ENCODE peak calls at places on chromosomes 6 and 20, in seven cellular contexts. A, J, C, B, T, V and U are unnamed samples.

GRCh38 chr20:62359491-62360121 is 7.5 kb downstream of the LAMA5 start:
- DNase-seq in B (no peak), V (no peak), T (no peak), J (no peak), A (peak), C (no peak), U (peak)

GRCh38 chr20:56447227-56447626 is 21.2 kb upstream of the RTF2 start:
- DNase-seq in B (no peak), J (no peak), T (no peak), V (no peak), C (no peak), A (no peak), U (no peak)

GRCh38 chr20:23061713-23062561 is 12.5 kb upstream of the THBD start:
- DNase-seq in C (no peak), T (no peak), B (peak), A (no peak), V (peak), J (no peak), U (peak)

GRCh38 chr6:47247227-47247797 is 62.4 kb downstream of the TNFRSF21 start:
- DNase-seq in B (no peak), V (no peak), T (no peak), C (no peak), A (no peak), J (no peak), U (no peak)

GRCh38 chr6:136439514-136440186 is 110.6 kb downstream of the MAP7 start:
- DNase-seq in B (no peak), V (no peak), T (no peak), A (no peak), C (no peak), J (no peak), U (no peak)

GRCh38 chr20:33516882-33517281 is 27.0 kb downstream of the CBFA2T2 start:
- DNase-seq in V (no peak), A (no peak), C (no peak), B (no peak), J (no peak), T (no peak), U (no peak)

GRCh38 chr20:34849778-34850177 is 22.9 kb downstream of the GGT7 start:
- DNase-seq in T (no peak), C (no peak), J (no peak), V (no peak), A (no peak), B (no peak), U (no peak)

GRCh38 chr20:41534170-41534569 is 84.0 kb downstream of the CHD6 start:
- DNase-seq in B (no peak), A (no peak), J (no peak), T (no peak), V (no peak), C (no peak), U (no peak)

GRCh38 chr6:87551799-87552198 is 38.0 kb downstream of the RARS2 start:
- DNase-seq in V (no peak), B (no peak), A (no peak), T (no peak), J (no peak), C (no peak), U (no peak)

GRCh38 chr6:15595461-15596173 is 67.2 kb downstream of the DTNBP1 start:
- DNase-seq in A (no peak), C (no peak), T (no peak), V (no peak), B (no peak), J (no peak), U (no peak)

GRCh38 chr6:137867685-137868509 is 838 bp downstream of the TNFAIP3 start:
- DNase-seq in V (no peak), J (peak), A (peak), C (no peak), B (no peak), T (no peak), U (no peak)

GRCh38 chr6:1695546-1696494 is 86.1 kb downstream of the FOXC1 start:
- DNase-seq in A (no peak), B (no peak), T (no peak), C (no peak), V (no peak), J (no peak), U (no peak)

GRCh38 chr6:134402372-134402984 is 84.6 kb upstream of the SGK1 start:
- DNase-seq in B (no peak), C (no peak), A (no peak), T (peak), V (no peak), J (no peak), U (no peak)

GRCh38 chr6:111604259-111605099 is 1.2 kb downstream of the TRAF3IP2 start:
- DNase-seq in A (no peak), J (peak), V (peak), B (peak), C (peak), T (peak), U (peak)

GRCh38 chr20:64116016-64116415 is 8.7 kb upstream of the NPBWR2 start:
- DNase-seq in T (no peak), A (no peak), J (no peak), B (no peak), V (no peak), C (no peak), U (no peak)

GRCh38 chr6:12039540-12040459 is 27.7 kb downstream of the HIVEP1 start:
- DNase-seq in V (no peak), T (no peak), B (no peak), A (peak), C (no peak), J (no peak), U (no peak)

GRCh38 chr20:37308098-37309050 is 18.9 kb downstream of the MANBAL start:
- DNase-seq in B (no peak), V (no peak), J (peak), C (no peak), T (no peak), A (no peak), U (no peak)

GRCh38 chr20:46695888-46696287 is 6.6 kb upstream of the TP53RK start:
- DNase-seq in B (no peak), J (peak), V (no peak), C (no peak), A (no peak), T (no peak), U (no peak)

GRCh38 chr20:61037498-61037897 is 214.6 kb upstream of the CDH4 start:
- DNase-seq in T (no peak), J (peak), C (no peak), B (no peak), V (no peak), A (no peak), U (no peak)

GRCh38 chr6:129890164-129890563 is 29.0 kb upstream of the TMEM244 start:
- DNase-seq in T (no peak), J (peak), A (no peak), V (no peak), B (no peak), C (no peak), U (peak)

GRCh38 chr6:109939654-109940053 is 38.5 kb upstream of the GPR6 start:
- DNase-seq in C (no peak), V (no peak), J (peak), B (no peak), T (no peak), A (no peak), U (no peak)

GRCh38 chr6:169420912-169421543 is 167.4 kb upstream of the THBS2 start:
- DNase-seq in V (no peak), J (no peak), C (no peak), A (peak), B (no peak), T (no peak), U (peak)

DNA sequence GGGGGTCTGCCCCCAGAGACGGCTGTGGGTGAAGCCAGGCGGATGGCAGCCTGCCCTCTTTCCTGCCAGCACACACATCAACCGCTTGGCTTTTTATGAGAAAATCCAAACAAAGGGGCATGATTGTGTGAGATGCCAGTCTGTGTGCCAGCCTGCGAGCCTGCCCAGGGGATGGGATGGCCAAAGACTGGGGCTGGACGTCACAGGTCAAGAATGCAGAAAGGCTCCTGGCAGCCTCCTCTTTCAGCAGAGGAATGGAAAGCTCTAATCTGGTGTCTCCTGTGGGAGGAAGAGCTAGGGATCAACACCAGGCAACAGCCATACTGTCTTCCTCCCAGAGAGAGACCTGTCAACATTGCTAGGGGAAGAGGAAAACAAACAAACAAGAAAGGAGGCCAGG is 15.8 kb downstream of the TUBB2B start:
- DNase-seq in A (peak), B (peak), C (no peak), J (no peak), V (peak), T (peak), U (no peak)
- H3K27ac ChIP-seq in A (no peak), B (peak), C (no peak), J (no peak), V (peak), T (peak), U (no peak)

GRCh38 chr6:142943746-142944125 is 1.2 kb downstream of the HIVEP2 start:
- DNase-seq in C (no peak), J (peak), A (no peak), T (peak), V (peak), B (no peak), U (no peak)
- H3K27ac ChIP-seq in C (peak), J (peak), A (peak), T (peak), V (peak), B (peak), U (peak)

DNA sequence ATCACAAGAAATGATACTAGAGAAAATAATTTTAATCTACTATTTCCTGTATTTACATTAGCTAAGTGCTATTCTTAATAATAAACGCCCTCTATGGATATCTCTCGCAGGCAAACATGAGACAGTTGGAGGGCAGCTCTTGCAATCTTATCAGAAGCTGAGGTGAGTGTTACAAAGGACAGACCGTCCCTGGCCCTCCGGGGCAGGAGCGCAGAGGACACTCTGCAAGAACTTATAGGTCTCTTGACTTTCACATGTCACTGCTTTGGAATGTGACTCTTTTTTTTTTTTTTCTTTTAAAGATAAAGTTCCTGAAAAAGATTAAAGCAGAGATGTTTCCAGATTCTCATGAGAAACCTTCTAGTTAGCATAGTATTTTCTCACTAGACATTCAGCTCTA is 57.3 kb downstream of the SYTL3 start:
- DNase-seq in B (no peak), V (peak), C (peak), A (no peak), J (peak), T (no peak), U (peak)
- H3K27ac ChIP-seq in B (peak), V (peak), C (peak), A (no peak), J (peak), T (no peak), U (peak)

DNA sequence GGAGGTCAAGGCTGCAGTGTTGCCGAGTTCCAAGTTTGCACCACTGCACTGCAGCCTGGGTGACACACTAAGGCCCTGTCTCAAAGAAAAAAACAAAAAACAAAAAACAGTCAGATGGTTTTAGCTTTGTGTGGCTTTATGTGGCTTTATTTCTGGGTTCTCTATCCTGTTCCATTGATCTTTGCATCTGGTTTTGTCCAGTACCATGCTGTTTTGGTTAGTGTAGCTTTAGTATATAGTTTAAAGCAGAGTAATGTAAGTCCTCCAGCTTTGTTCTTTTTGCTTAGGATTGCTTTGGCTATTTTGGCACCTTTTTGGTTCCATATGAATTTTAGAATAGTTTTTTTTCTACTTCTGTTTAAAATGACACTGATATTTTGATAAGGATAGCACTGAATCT is 225.5 kb downstream of the HDGFL1 start:
- DNase-seq in J (no peak), B (no peak), T (no peak), A (no peak), V (no peak), C (no peak), U (no peak)
- H3K27ac ChIP-seq in J (no peak), B (no peak), T (no peak), A (no peak), V (no peak), C (no peak), U (no peak)

GRCh38 chr20:24212494-24212893 is 223.9 kb upstream of the GGTLC1 start:
- DNase-seq in T (no peak), C (no peak), B (no peak), J (no peak), A (no peak), V (no peak), U (no peak)
- H3K27ac ChIP-seq in T (no peak), C (no peak), B (no peak), J (no peak), A (no peak), V (no peak), U (no peak)

GRCh38 chr6:107114213-107114871 is 973 bp downstream of the BEND3 start:
- DNase-seq in V (peak), J (peak), B (peak), C (peak), T (peak), A (peak), U (peak)

GRCh38 chr6:107113460-107114212 is 1.7 kb downstream of the BEND3 start:
- DNase-seq in B (peak), A (peak), C (no peak), T (no peak), J (peak), V (no peak), U (no peak)

GRCh38 chr6:107116328-107116892 is 1.1 kb upstream of the BEND3 start:
- DNase-seq in C (peak), J (peak), T (no peak), A (peak), V (no peak), B (peak), U (peak)

GRCh38 chr6:107115695-107116327 is 496 bp upstream of the BEND3 start:
- DNase-seq in V (no peak), T (peak), C (peak), A (peak), J (peak), B (peak), U (peak)

GRCh38 chr6:107114872-107115694 is at the start of gene BEND3:
- DNase-seq in J (peak), V (no peak), A (peak), T (peak), B (peak), C (no peak), U (no peak)
- H3K27ac ChIP-seq in J (peak), V (peak), A (peak), T (no peak), B (peak), C (peak), U (no peak)

DNA sequence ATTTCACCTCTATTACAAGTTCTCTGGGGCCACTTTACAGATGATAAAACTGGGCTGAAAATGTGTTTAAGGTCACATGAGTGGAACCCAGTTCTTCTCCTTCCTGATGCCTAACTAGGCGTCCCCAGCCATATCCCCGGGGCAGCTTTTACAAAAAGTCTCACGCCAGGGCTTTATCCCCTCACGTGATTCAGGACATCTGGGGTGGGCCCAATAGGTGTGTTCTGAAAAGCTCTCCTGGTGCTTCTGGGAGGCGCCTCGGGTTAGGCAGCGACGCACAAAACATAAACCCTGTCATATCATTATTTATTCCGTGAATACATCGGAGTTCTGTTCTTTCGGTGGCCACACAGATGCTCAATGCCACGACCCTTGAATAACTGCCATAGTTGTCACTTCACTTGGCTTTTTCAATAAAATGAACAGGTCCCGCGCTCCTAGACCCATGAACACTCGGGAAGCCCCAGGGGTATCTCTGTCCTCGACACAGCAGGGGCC is 32.1 kb downstream of the SF3B5 start:
- DNase-seq in C (no peak), J (no peak), A (peak), T (no peak), V (no peak), B (no peak), U (no peak)
- H3K27ac ChIP-seq in C (no peak), J (no peak), A (no peak), T (no peak), V (peak), B (no peak), U (no peak)

GRCh38 chr6:71252407-71252806 is 36.2 kb upstream of the OGFRL1 start:
- DNase-seq in T (no peak), B (no peak), J (no peak), C (no peak), V (no peak), A (no peak), U (no peak)

GRCh38 chr6:71252960-71253359 is 35.7 kb upstream of the OGFRL1 start:
- DNase-seq in J (no peak), C (no peak), A (no peak), B (no peak), T (no peak), V (no peak), U (no peak)

GRCh38 chr6:71248306-71248705 is 40.3 kb upstream of the OGFRL1 start:
- DNase-seq in T (no peak), V (no peak), J (peak), C (no peak), B (no peak), A (no peak), U (peak)

GRCh38 chr6:71248866-71249265 is 39.7 kb upstream of the OGFRL1 start:
- DNase-seq in C (no peak), B (no peak), J (no peak), T (no peak), V (no peak), A (no peak), U (no peak)

DNA sequence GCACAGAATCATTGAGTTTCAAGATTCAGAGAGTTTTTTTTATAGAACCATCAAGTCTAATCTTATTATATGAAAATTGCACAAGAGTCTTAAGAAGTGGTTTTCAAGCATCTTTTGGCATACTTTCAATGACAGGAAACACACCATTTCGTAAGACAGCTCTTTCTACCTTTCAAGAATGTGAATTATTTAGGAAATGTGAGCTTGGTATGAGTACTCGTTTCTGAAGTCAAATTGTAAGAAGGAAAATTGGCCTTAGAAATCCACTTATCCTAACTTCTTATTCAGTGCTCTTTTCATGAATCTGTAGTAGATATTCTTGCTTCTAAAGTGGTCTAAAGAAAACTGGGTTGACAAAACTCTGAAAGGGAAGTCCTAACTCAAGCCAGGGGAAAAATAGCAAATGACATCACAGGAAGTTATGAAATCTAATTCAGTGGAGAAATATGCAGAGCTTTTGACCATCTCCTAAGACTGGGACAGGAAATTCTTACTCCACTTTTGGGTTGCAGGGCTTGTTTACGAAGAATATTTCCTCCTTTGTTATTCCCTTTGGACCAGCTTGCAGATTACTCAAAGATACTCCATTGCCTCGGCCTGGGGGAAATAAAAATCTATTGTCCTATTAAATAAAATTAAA is 38.4 kb upstream of the OGFRL1 start:
- DNase-seq in C (no peak), V (no peak), B (no peak), T (no peak), J (peak), A (no peak), U (peak)
- H3K27ac ChIP-seq in C (peak), V (peak), B (peak), T (peak), J (peak), A (no peak), U (peak)